ENCODE peak calls at places on chromosomes 5 and 9, in five cellular contexts. One of them, this sample, is unnamed.

GRCh38 chr9:78565481-78565880 is 268.6 kb downstream of the PSAT1 start:
- DNase-seq in AG04450: no peak
- DNase-seq in uterus: no peak
- DNase-seq in heart left ventricle: no peak
- DNase-seq in NCI-H1694 treated with DMSO at 0.1 percent for 48 hours: no peak
- DNase-seq in this sample: no peak

GRCh38 chr5:32329395-32329834 is 16.7 kb upstream of the MTMR12 start:
- DNase-seq in AG04450: no peak
- DNase-seq in uterus: peak; percentile 49
- DNase-seq in heart left ventricle: peak; percentile 51
- DNase-seq in NCI-H1694 treated with DMSO at 0.1 percent for 48 hours: peak; percentile 86
- DNase-seq in this sample: peak; percentile 71

GRCh38 chr9:26229324-26230054 is 551.2 kb upstream of the TUSC1 start:
- DNase-seq in AG04450: no peak
- DNase-seq in uterus: no peak
- DNase-seq in heart left ventricle: no peak
- DNase-seq in NCI-H1694 treated with DMSO at 0.1 percent for 48 hours: no peak
- DNase-seq in this sample: no peak

GRCh38 chr5:116388564-116389258 is 185.9 kb downstream of the SEMA6A start:
- DNase-seq in AG04450: no peak
- DNase-seq in uterus: peak; percentile 47
- DNase-seq in heart left ventricle: peak; percentile 62
- DNase-seq in NCI-H1694 treated with DMSO at 0.1 percent for 48 hours: no peak
- DNase-seq in this sample: no peak

GRCh38 chr5:6158974-6159863 is 219.1 kb downstream of the MED10 start:
- DNase-seq in AG04450: no peak
- DNase-seq in uterus: no peak
- DNase-seq in heart left ventricle: no peak
- DNase-seq in NCI-H1694 treated with DMSO at 0.1 percent for 48 hours: no peak
- DNase-seq in this sample: no peak

GRCh38 chr5:139808481-139809330 is 13.1 kb downstream of the PSD2 start:
- DNase-seq in AG04450: no peak
- DNase-seq in uterus: no peak
- DNase-seq in heart left ventricle: no peak
- DNase-seq in NCI-H1694 treated with DMSO at 0.1 percent for 48 hours: no peak
- DNase-seq in this sample: no peak

GRCh38 chr5:132203464-132203818 is 24.2 kb downstream of the P4HA2 start:
- DNase-seq in AG04450: no peak
- DNase-seq in uterus: no peak
- DNase-seq in heart left ventricle: no peak
- DNase-seq in NCI-H1694 treated with DMSO at 0.1 percent for 48 hours: peak; percentile 39
- DNase-seq in this sample: no peak

GRCh38 chr5:88839238-88839637 is 43.7 kb downstream of the MEF2C start:
- DNase-seq in AG04450: no peak
- DNase-seq in uterus: no peak
- DNase-seq in heart left ventricle: no peak
- DNase-seq in NCI-H1694 treated with DMSO at 0.1 percent for 48 hours: no peak
- DNase-seq in this sample: no peak

GRCh38 chr5:84148651-84149050 is 236.0 kb downstream of the EDIL3 start:
- DNase-seq in AG04450: no peak
- DNase-seq in uterus: no peak
- DNase-seq in heart left ventricle: no peak
- DNase-seq in NCI-H1694 treated with DMSO at 0.1 percent for 48 hours: no peak
- DNase-seq in this sample: no peak

GRCh38 chr5:141825836-141826560 is 52.2 kb downstream of the PCDH1 start:
- DNase-seq in AG04450: no peak
- DNase-seq in uterus: no peak
- DNase-seq in heart left ventricle: no peak
- DNase-seq in NCI-H1694 treated with DMSO at 0.1 percent for 48 hours: peak; percentile 13
- DNase-seq in this sample: no peak

GRCh38 chr5:7471710-7472109 is 75.8 kb downstream of the ADCY2 start:
- DNase-seq in AG04450: no peak
- DNase-seq in uterus: no peak
- DNase-seq in heart left ventricle: no peak
- DNase-seq in NCI-H1694 treated with DMSO at 0.1 percent for 48 hours: no peak
- DNase-seq in this sample: no peak

GRCh38 chr5:137366526-137366925 is 132.6 kb downstream of the SPOCK1 start:
- DNase-seq in AG04450: no peak
- DNase-seq in uterus: no peak
- DNase-seq in heart left ventricle: no peak
- DNase-seq in NCI-H1694 treated with DMSO at 0.1 percent for 48 hours: no peak
- DNase-seq in this sample: no peak

GRCh38 chr5:137462816-137463520 is 36.2 kb downstream of the SPOCK1 start:
- DNase-seq in AG04450: no peak
- DNase-seq in uterus: no peak
- DNase-seq in heart left ventricle: no peak
- DNase-seq in NCI-H1694 treated with DMSO at 0.1 percent for 48 hours: no peak
- DNase-seq in this sample: no peak

GRCh38 chr9:95077053-95077765 is 240.3 kb downstream of the FANCC start:
- DNase-seq in AG04450: no peak
- DNase-seq in uterus: no peak
- DNase-seq in heart left ventricle: no peak
- DNase-seq in NCI-H1694 treated with DMSO at 0.1 percent for 48 hours: no peak
- DNase-seq in this sample: peak; percentile 55

GRCh38 chr9:126611592-126612328 is 2.0 kb upstream of the LMX1B start:
- DNase-seq in AG04450: no peak
- DNase-seq in uterus: peak; percentile 32
- DNase-seq in heart left ventricle: peak; percentile 78
- DNase-seq in NCI-H1694 treated with DMSO at 0.1 percent for 48 hours: peak; percentile 54
- DNase-seq in this sample: peak; percentile 84

GRCh38 chr5:53037141-53037859 is 48.1 kb downstream of the ITGA2 start:
- DNase-seq in AG04450: no peak
- DNase-seq in uterus: no peak
- DNase-seq in heart left ventricle: no peak
- DNase-seq in NCI-H1694 treated with DMSO at 0.1 percent for 48 hours: no peak
- DNase-seq in this sample: no peak